ENCODE peak calls at places on chromosomes 4 and X, in six cellular contexts. B, W, I, K, Y and P are unnamed samples.

GRCh38 chrX:77597090-77597489 is 149.9 kb downstream of the FGF16 start:
- DNase-seq in I (peak), K (no peak), B (peak), W (no peak), Y (peak), P (no peak)

GRCh38 chrX:23118890-23119527 is 119.2 kb downstream of the DDX53 start:
- DNase-seq in I (no peak), K (no peak), Y (no peak), W (no peak), B (no peak), P (no peak)

GRCh38 chr4:127782025-127782274 is 172 bp upstream of the HSPA4L start:
- DNase-seq in W (peak), B (peak), Y (peak), I (no peak), K (peak), P (no peak)

GRCh38 chrX:144730486-144730885 is 516.8 kb upstream of the SPANXN1 start:
- DNase-seq in K (no peak), W (no peak), B (no peak), Y (no peak), I (no peak), P (no peak)

GRCh38 chr4:105116616-105117319 is 29.9 kb upstream of the TET2 start:
- DNase-seq in W (no peak), K (no peak), I (no peak), B (no peak), Y (no peak), P (no peak)

GRCh38 chr4:184444953-184445309 is 29.4 kb downstream of the IRF2 start:
- DNase-seq in B (no peak), I (no peak), K (no peak), Y (no peak), W (no peak), P (no peak)

GRCh38 chr4:14336656-14337055 is 665.6 kb upstream of the CPEB2 start:
- DNase-seq in I (no peak), Y (no peak), W (no peak), B (no peak), K (no peak), P (no peak)

GRCh38 chr4:46950826-46951225 is 41.8 kb upstream of the COX7B2 start:
- DNase-seq in B (no peak), I (no peak), K (no peak), W (no peak), Y (no peak), P (no peak)

GRCh38 chr4:99383833-99384392 is 31.4 kb upstream of the ADH1C start:
- DNase-seq in W (no peak), B (no peak), K (no peak), Y (no peak), I (no peak), P (peak)

GRCh38 chrX:83469551-83469950 is 38.5 kb upstream of the POU3F4 start:
- DNase-seq in W (no peak), I (no peak), Y (peak), B (no peak), K (no peak), P (no peak)

GRCh38 chr4:82758701-82759685 is 39.6 kb downstream of the SCD5 start:
- DNase-seq in B (no peak), K (no peak), Y (no peak), W (no peak), I (no peak), P (no peak)

GRCh38 chrX:121987163-121987562 is 939.8 kb downstream of the GLUD2 start:
- DNase-seq in I (no peak), B (no peak), Y (peak), W (no peak), K (no peak), P (peak)

GRCh38 chr4:708631-708933 is 3.0 kb downstream of the PCGF3 start:
- DNase-seq in B (no peak), Y (no peak), W (no peak), K (no peak), I (no peak), P (no peak)

GRCh38 chrX:40107291-40108083 is 9.7 kb upstream of the BCOR start:
- DNase-seq in K (peak), Y (peak), I (peak), W (no peak), B (no peak), P (no peak)

GRCh38 chr4:40340034-40340433 is 4.9 kb downstream of the CHRNA9 start:
- DNase-seq in W (no peak), Y (no peak), I (no peak), K (no peak), B (no peak), P (no peak)

GRCh38 chrX:155094468-155095061 is 23.3 kb downstream of the BRCC3 start:
- DNase-seq in Y (peak), I (peak), K (no peak), W (no peak), B (peak), P (no peak)

GRCh38 chrX:134171661-134172587 is 65.1 kb upstream of the CCDC160 start:
- DNase-seq in B (no peak), K (no peak), W (no peak), Y (peak), I (peak), P (no peak)

GRCh38 chr4:185576314-185576713 is 41.0 kb upstream of the PDLIM3 start:
- DNase-seq in W (no peak), I (no peak), B (no peak), Y (no peak), K (no peak), P (no peak)

GRCh38 chr4:74283614-74284013 is 24.7 kb upstream of the EPGN start:
- DNase-seq in K (peak), W (no peak), B (no peak), Y (no peak), I (no peak), P (no peak)

GRCh38 chr4:53780736-53781400 is 189.6 kb upstream of the LNX1 start:
- DNase-seq in B (no peak), W (no peak), K (no peak), I (no peak), Y (no peak), P (no peak)

GRCh38 chr4:69057620-69058409 is 38.5 kb upstream of the UGT2B7 start:
- DNase-seq in B (no peak), K (no peak), W (no peak), Y (no peak), I (no peak), P (no peak)

GRCh38 chrX:105975382-105975781 is 63.1 kb downstream of the SERPINA7 start:
- DNase-seq in W (no peak), K (peak), I (no peak), B (no peak), Y (no peak), P (peak)

GRCh38 chrX:39816871-39817731 is 280.7 kb downstream of the BCOR start:
- DNase-seq in W (peak), I (no peak), B (peak), K (no peak), Y (no peak), P (no peak)

GRCh38 chrX:107826286-107827136 is 845 bp downstream of the MID2 start:
- DNase-seq in I (peak), W (no peak), Y (peak), K (no peak), B (no peak), P (no peak)

GRCh38 chr4:142446965-142447474 is 399.1 kb downstream of the INPP4B start:
- DNase-seq in W (no peak), I (no peak), B (no peak), Y (no peak), K (no peak), P (no peak)

GRCh38 chr4:61462451-61463326 is 262.6 kb downstream of the ADGRL3 start:
- DNase-seq in B (no peak), I (peak), Y (no peak), W (no peak), K (no peak), P (no peak)

GRCh38 chr4:187124311-187124710 is 400.7 kb upstream of the FAT1 start:
- DNase-seq in W (no peak), Y (peak), I (no peak), K (no peak), B (no peak), P (no peak)

GRCh38 chrX:70445197-70445656 is 592 bp downstream of the DLG3 start:
- DNase-seq in B (no peak), Y (peak), K (no peak), W (no peak), I (no peak), P (no peak)

GRCh38 chrX:70449457-70449966 is 4.9 kb downstream of the DLG3 start:
- DNase-seq in I (no peak), W (no peak), K (no peak), B (no peak), Y (no peak), P (no peak)

GRCh38 chrX:70446380-70447350 is 2.0 kb downstream of the DLG3 start:
- DNase-seq in Y (no peak), B (no peak), W (no peak), K (no peak), I (no peak), P (no peak)

GRCh38 chrX:70444326-70445196 is at the start of gene DLG3:
- DNase-seq in Y (peak), B (peak), I (no peak), K (no peak), W (no peak), P (no peak)

DNA sequence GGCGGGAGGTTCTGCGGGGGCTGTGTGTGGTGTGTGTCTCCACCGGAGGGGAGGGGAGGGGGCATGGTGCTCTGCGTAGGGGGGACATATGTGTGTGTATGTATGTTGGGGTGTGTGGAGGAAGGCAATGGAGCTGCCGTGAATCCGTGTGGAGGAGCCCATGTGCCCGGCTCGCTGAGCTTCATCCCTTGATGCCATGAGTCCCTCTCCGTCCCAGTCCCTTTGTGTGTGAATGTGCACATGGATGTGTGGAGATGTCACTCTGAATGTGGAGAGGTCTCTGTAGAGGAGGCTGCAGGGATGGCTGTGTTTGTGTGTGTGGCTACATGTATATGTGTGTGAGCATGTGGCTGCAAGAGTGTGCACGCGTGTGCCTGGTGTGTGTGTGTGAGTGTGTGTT is 1.2 kb downstream of the DLG3 start:
- DNase-seq in K (no peak), B (no peak), W (no peak), Y (peak), I (no peak), P (no peak)
- TF ChIP-seq POLR2AphosphoS5 in K (no peak), B (no peak), W (no peak), Y (no peak), I (no peak), P (no peak)

DNA sequence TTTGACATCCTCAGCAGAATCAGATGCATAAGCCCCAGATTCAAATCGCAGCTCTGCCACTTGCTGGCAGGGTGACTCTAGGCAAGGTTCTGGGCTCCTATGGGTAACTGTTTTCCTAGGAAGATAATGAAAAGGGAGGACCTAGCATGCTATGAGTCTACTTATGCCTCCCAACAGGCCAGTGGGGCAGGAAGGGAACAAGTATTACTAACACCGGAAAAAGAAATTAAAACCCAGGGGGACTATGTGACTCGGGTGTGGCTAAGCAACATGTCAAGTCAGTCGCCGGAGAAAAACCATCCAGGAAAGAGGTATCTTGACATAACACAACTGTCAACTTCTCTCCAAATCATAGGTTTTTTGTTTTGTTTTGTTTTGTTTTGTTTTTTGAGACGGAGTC is 45.6 kb upstream of the RBPJ start:
- DNase-seq in Y (no peak), I (no peak), K (no peak), B (no peak), W (no peak), P (no peak)
- H3K9ac ChIP-seq in Y (no peak), I (no peak), K (no peak), B (no peak), W (no peak), P (no peak)

DNA sequence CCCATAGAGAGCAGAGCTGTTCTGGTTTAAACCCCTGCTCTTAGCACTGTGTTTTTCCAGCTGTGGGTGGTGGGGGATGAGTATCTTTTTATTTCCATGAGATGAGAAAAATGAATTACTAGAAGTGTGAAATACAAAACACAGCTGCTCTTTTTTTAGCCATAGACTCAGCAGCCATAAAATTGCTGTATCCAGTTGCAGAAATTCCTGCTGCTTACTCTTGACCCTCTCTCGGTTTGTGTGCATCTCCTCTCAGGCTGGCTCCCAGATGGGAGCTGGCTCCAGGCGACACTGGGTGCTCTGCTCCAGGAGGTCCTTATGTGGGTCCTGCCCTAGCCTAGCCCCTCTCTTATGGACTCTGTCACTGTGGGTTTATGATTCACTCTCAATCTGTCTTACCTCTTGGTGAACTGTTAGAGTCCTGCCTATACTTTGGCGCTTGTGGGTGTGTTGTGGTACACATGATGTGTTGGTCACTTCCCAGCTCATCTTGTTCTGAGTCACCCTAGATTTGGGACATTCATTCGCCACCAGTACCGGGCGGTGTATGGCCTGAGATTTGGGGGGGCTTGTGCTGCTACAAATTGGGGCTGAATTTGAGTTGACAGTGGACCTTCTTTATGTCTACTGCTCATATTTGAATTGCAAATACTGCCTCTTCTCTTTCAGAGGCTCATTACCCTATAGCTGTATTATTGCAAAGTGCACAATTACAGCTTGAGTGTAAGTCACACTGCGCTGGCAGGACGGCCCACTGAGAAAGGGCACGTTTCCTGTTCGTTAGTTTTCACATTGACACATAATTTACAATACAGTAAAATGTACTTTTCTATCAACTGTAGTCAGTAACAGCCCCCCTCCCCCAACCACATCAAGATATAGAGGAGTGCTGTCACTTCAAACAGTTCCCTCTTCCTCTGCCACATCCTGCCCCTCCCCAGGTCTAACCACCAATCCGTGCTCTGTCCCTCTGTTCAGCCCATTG is 46.9 kb upstream of the MSANTD1 start:
- DNase-seq in Y (no peak), I (no peak), K (no peak), W (no peak), B (no peak), P (no peak)
- TF ChIP-seq POLR2AphosphoS5 in Y (no peak), I (no peak), K (no peak), W (no peak), B (no peak), P (no peak)

GRCh38 chr4:124939908-124940307 is 227.4 kb upstream of the ANKRD50 start:
- DNase-seq in I (no peak), W (no peak), B (no peak), Y (no peak), K (no peak), P (no peak)
- H3K9ac ChIP-seq in I (peak), W (no peak), B (no peak), Y (peak), K (peak), P (no peak)

GRCh38 chr4:122537388-122538135 is 81.0 kb upstream of the IL2 start:
- DNase-seq in Y (no peak), I (no peak), K (no peak), B (no peak), W (no peak), P (no peak)
- TF ChIP-seq POLR2AphosphoS5 in Y (no peak), I (no peak), K (no peak), B (no peak), W (no peak), P (no peak)

GRCh38 chrX:51893931-51894696 is 691 bp downstream of the MAGED1 start:
- DNase-seq in I (peak), B (no peak), K (no peak), Y (peak), W (no peak), P (no peak)

GRCh38 chrX:51892921-51893745 is at the start of gene MAGED1:
- DNase-seq in Y (peak), K (no peak), B (no peak), W (peak), I (peak), P (peak)

GRCh38 chrX:51889851-51890250 is 3.6 kb upstream of the MAGED1 start:
- DNase-seq in K (no peak), Y (no peak), I (no peak), W (no peak), B (no peak), P (no peak)

GRCh38 chrX:51891245-51891644 is 2.2 kb upstream of the MAGED1 start:
- DNase-seq in Y (no peak), I (no peak), B (no peak), W (no peak), K (no peak), P (no peak)

GRCh38 chrX:51891821-51892551 is 1.4 kb upstream of the MAGED1 start:
- DNase-seq in I (peak), Y (peak), K (no peak), W (no peak), B (no peak), P (peak)
- H3K9ac ChIP-seq in I (no peak), Y (peak), K (no peak), W (no peak), B (no peak), P (no peak)

GRCh38 chr4:26204911-26205368 is 115.9 kb upstream of the RBPJ start:
- DNase-seq in I (no peak), B (no peak), W (no peak), K (no peak), Y (no peak), P (no peak)
- TF ChIP-seq POLR2AphosphoS5 in I (no peak), B (no peak), W (no peak), K (no peak), Y (no peak), P (no peak)

GRCh38 chr4:24559032-24559821 is 25.1 kb downstream of the DHX15 start:
- DNase-seq in Y (no peak), W (no peak), K (no peak), B (no peak), I (no peak), P (no peak)
- H3K9ac ChIP-seq in Y (no peak), W (no peak), K (no peak), B (no peak), I (no peak), P (no peak)

GRCh38 chr4:71466775-71467174 is 128.0 kb downstream of the SLC4A4 start:
- DNase-seq in W (no peak), K (no peak), Y (no peak), I (no peak), B (no peak), P (no peak)

GRCh38 chr4:71456841-71457240 is 118.0 kb downstream of the SLC4A4 start:
- DNase-seq in Y (no peak), I (no peak), K (no peak), B (no peak), W (no peak), P (no peak)

GRCh38 chr4:71460368-71460767 is 121.5 kb downstream of the SLC4A4 start:
- DNase-seq in Y (no peak), I (no peak), W (no peak), B (no peak), K (no peak), P (no peak)

GRCh38 chr4:71461422-71461821 is 122.6 kb downstream of the SLC4A4 start:
- DNase-seq in Y (no peak), B (no peak), I (no peak), K (no peak), W (no peak), P (no peak)
- TF ChIP-seq POLR2AphosphoS5 in Y (no peak), B (no peak), I (no peak), K (no peak), W (no peak), P (no peak)